ENCODE peak calls at places on chromosomes 11 and 22, in nine cellular contexts. One of them, this sample, is unnamed.

GRCh38 chr22:25602924-25603323 is 38.4 kb downstream of the GRK3 start:
- DNase-seq in lower leg skin: no peak
- DNase-seq in AG10803: no peak
- DNase-seq in GM20000: no peak
- DNase-seq in mammary epithelial cell: no peak
- DNase-seq in H7: no peak
- DNase-seq in A549: no peak
- DNase-seq in GM12865: no peak
- DNase-seq in kidney: no peak
- DNase-seq in this sample: no peak

GRCh38 chr22:26553056-26553752 is 36.7 kb downstream of the TPST2 start:
- DNase-seq in GM20000: no peak
- DNase-seq in lower leg skin: no peak
- DNase-seq in H7: no peak
- DNase-seq in kidney: no peak
- DNase-seq in AG10803: peak
- DNase-seq in A549: peak
- DNase-seq in mammary epithelial cell: peak
- DNase-seq in GM12865: no peak
- DNase-seq in this sample: no peak

GRCh38 chr11:11432621-11433319 is 79.7 kb upstream of the CSNK2A3 start:
- DNase-seq in A549: no peak
- DNase-seq in kidney: no peak
- DNase-seq in mammary epithelial cell: no peak
- DNase-seq in GM12865: no peak
- DNase-seq in lower leg skin: no peak
- DNase-seq in H7: no peak
- DNase-seq in AG10803: no peak
- DNase-seq in GM20000: no peak
- DNase-seq in this sample: no peak

GRCh38 chr11:42422094-42422493 is 889.7 kb upstream of the API5 start:
- DNase-seq in lower leg skin: no peak
- DNase-seq in GM20000: no peak
- DNase-seq in H7: no peak
- DNase-seq in GM12865: no peak
- DNase-seq in A549: no peak
- DNase-seq in AG10803: peak
- DNase-seq in kidney: no peak
- DNase-seq in mammary epithelial cell: peak
- DNase-seq in this sample: no peak

GRCh38 chr11:71998649-71999310 is at the start of gene IL18BP:
- DNase-seq in H7: no peak
- DNase-seq in lower leg skin: peak
- DNase-seq in A549: no peak
- DNase-seq in GM12865: peak
- DNase-seq in kidney: peak
- DNase-seq in mammary epithelial cell: no peak
- DNase-seq in GM20000: peak
- DNase-seq in AG10803: no peak
- DNase-seq in this sample: no peak

GRCh38 chr11:125464266-125464662 is 31.8 kb downstream of the FEZ1 start:
- DNase-seq in GM12865: no peak
- DNase-seq in kidney: no peak
- DNase-seq in A549: peak
- DNase-seq in mammary epithelial cell: peak
- DNase-seq in lower leg skin: no peak
- DNase-seq in AG10803: peak
- DNase-seq in H7: no peak
- DNase-seq in GM20000: no peak
- DNase-seq in this sample: no peak

GRCh38 chr11:122741613-122742012 is 86.1 kb downstream of the UBASH3B start:
- DNase-seq in AG10803: peak
- DNase-seq in GM20000: no peak
- DNase-seq in kidney: peak
- DNase-seq in mammary epithelial cell: no peak
- DNase-seq in A549: no peak
- DNase-seq in lower leg skin: no peak
- DNase-seq in H7: no peak
- DNase-seq in GM12865: no peak
- DNase-seq in this sample: peak

GRCh38 chr11:68882391-68882790 is 21.2 kb downstream of the MRPL21 start:
- DNase-seq in A549: no peak
- DNase-seq in lower leg skin: no peak
- DNase-seq in AG10803: no peak
- DNase-seq in GM12865: no peak
- DNase-seq in mammary epithelial cell: no peak
- DNase-seq in H7: no peak
- DNase-seq in kidney: no peak
- DNase-seq in GM20000: no peak
- DNase-seq in this sample: no peak

GRCh38 chr11:67642148-67642475 is 2.5 kb upstream of the TBX10 start:
- DNase-seq in mammary epithelial cell: no peak
- DNase-seq in GM12865: no peak
- DNase-seq in GM20000: no peak
- DNase-seq in H7: no peak
- DNase-seq in A549: no peak
- DNase-seq in kidney: peak
- DNase-seq in lower leg skin: no peak
- DNase-seq in AG10803: no peak
- DNase-seq in this sample: peak

GRCh38 chr11:35045219-35045819 is 93.7 kb upstream of the CD44 start:
- DNase-seq in kidney: no peak
- DNase-seq in lower leg skin: no peak
- DNase-seq in AG10803: no peak
- DNase-seq in A549: no peak
- DNase-seq in mammary epithelial cell: no peak
- DNase-seq in GM12865: peak
- DNase-seq in H7: no peak
- DNase-seq in GM20000: peak
- DNase-seq in this sample: no peak

GRCh38 chr11:72962084-72962483 is 147.9 kb downstream of the ATG16L2 start:
- DNase-seq in A549: no peak
- DNase-seq in AG10803: peak
- DNase-seq in lower leg skin: no peak
- DNase-seq in kidney: no peak
- DNase-seq in mammary epithelial cell: no peak
- DNase-seq in H7: no peak
- DNase-seq in GM20000: no peak
- DNase-seq in GM12865: no peak
- DNase-seq in this sample: no peak

GRCh38 chr11:95016133-95016532 is 8.9 kb upstream of the KDM4E start:
- DNase-seq in GM12865: no peak
- DNase-seq in AG10803: no peak
- DNase-seq in H7: no peak
- DNase-seq in GM20000: no peak
- DNase-seq in lower leg skin: no peak
- DNase-seq in A549: no peak
- DNase-seq in kidney: no peak
- DNase-seq in mammary epithelial cell: no peak
- DNase-seq in this sample: no peak

GRCh38 chr11:57424802-57425564 is 1.9 kb downstream of the SLC43A3 start:
- DNase-seq in lower leg skin: peak
- DNase-seq in H7: peak
- DNase-seq in GM20000: peak
- DNase-seq in AG10803: peak
- DNase-seq in A549: no peak
- DNase-seq in mammary epithelial cell: peak
- DNase-seq in kidney: peak
- DNase-seq in GM12865: peak
- DNase-seq in this sample: peak

GRCh38 chr22:39396156-39396796 is 3.3 kb upstream of the TAB1 start:
- DNase-seq in lower leg skin: no peak
- DNase-seq in H7: no peak
- DNase-seq in A549: no peak
- DNase-seq in GM20000: no peak
- DNase-seq in GM12865: no peak
- DNase-seq in AG10803: no peak
- DNase-seq in mammary epithelial cell: no peak
- DNase-seq in kidney: peak
- DNase-seq in this sample: no peak

GRCh38 chr11:124108158-124108557 is 7.1 kb upstream of the VWA5A start:
- DNase-seq in GM20000: peak
- DNase-seq in AG10803: no peak
- DNase-seq in GM12865: peak
- DNase-seq in kidney: no peak
- DNase-seq in mammary epithelial cell: peak
- DNase-seq in lower leg skin: no peak
- DNase-seq in H7: peak
- DNase-seq in A549: peak
- DNase-seq in this sample: no peak

GRCh38 chr11:102940714-102941588 is 14.6 kb downstream of the MMP13 start:
- DNase-seq in AG10803: peak
- DNase-seq in kidney: no peak
- DNase-seq in GM20000: peak
- DNase-seq in lower leg skin: peak
- DNase-seq in GM12865: peak
- DNase-seq in A549: peak
- DNase-seq in mammary epithelial cell: peak
- DNase-seq in H7: peak
- DNase-seq in this sample: peak

GRCh38 chr11:103110406-103110805 is 1.2 kb downstream of the DYNC2H1 start:
- DNase-seq in mammary epithelial cell: peak
- DNase-seq in A549: peak
- DNase-seq in GM20000: no peak
- DNase-seq in GM12865: no peak
- DNase-seq in H7: no peak
- DNase-seq in AG10803: peak
- DNase-seq in lower leg skin: no peak
- DNase-seq in kidney: no peak
- DNase-seq in this sample: no peak

GRCh38 chr11:74434528-74434927 is 32.8 kb downstream of the KCNE3 start:
- DNase-seq in H7: no peak
- DNase-seq in kidney: no peak
- DNase-seq in mammary epithelial cell: no peak
- DNase-seq in GM12865: no peak
- DNase-seq in AG10803: no peak
- DNase-seq in lower leg skin: no peak
- DNase-seq in GM20000: no peak
- DNase-seq in A549: no peak
- DNase-seq in this sample: no peak

GRCh38 chr11:132106336-132106982 is 736.0 kb downstream of the NTM start:
- DNase-seq in AG10803: no peak
- DNase-seq in lower leg skin: peak
- DNase-seq in H7: no peak
- DNase-seq in GM20000: no peak
- DNase-seq in GM12865: no peak
- DNase-seq in kidney: no peak
- DNase-seq in A549: no peak
- DNase-seq in mammary epithelial cell: peak
- DNase-seq in this sample: no peak

GRCh38 chr11:1970956-1971355 is 23.8 kb downstream of the MRPL23 start:
- DNase-seq in kidney: peak
- DNase-seq in GM12865: no peak
- DNase-seq in A549: peak
- DNase-seq in mammary epithelial cell: no peak
- DNase-seq in AG10803: no peak
- DNase-seq in H7: no peak
- DNase-seq in lower leg skin: peak
- DNase-seq in GM20000: no peak
- DNase-seq in this sample: no peak

GRCh38 chr11:59754494-59754858 is 700 bp upstream of the STX3 start:
- DNase-seq in A549: peak
- DNase-seq in H7: peak
- DNase-seq in lower leg skin: no peak
- DNase-seq in kidney: no peak
- DNase-seq in AG10803: no peak
- DNase-seq in mammary epithelial cell: no peak
- DNase-seq in GM12865: peak
- DNase-seq in GM20000: peak
- DNase-seq in this sample: no peak

GRCh38 chr11:69518081-69518950 is 36.9 kb downstream of the LINC01488 start:
- DNase-seq in kidney: no peak
- DNase-seq in H7: no peak
- DNase-seq in mammary epithelial cell: peak
- DNase-seq in A549: no peak
- DNase-seq in AG10803: peak
- DNase-seq in GM12865: no peak
- DNase-seq in GM20000: no peak
- DNase-seq in lower leg skin: no peak
- DNase-seq in this sample: no peak

GRCh38 chr11:94832604-94833238 is 64.6 kb downstream of the AMOTL1 start:
- DNase-seq in mammary epithelial cell: no peak
- DNase-seq in H7: no peak
- DNase-seq in lower leg skin: no peak
- DNase-seq in A549: no peak
- DNase-seq in GM12865: no peak
- DNase-seq in kidney: no peak
- DNase-seq in GM20000: no peak
- DNase-seq in AG10803: no peak
- DNase-seq in this sample: no peak

GRCh38 chr11:76698321-76699043 is 27.9 kb upstream of the LRRC32 start:
- DNase-seq in GM20000: no peak
- DNase-seq in H7: peak
- DNase-seq in lower leg skin: no peak
- DNase-seq in kidney: no peak
- DNase-seq in AG10803: no peak
- DNase-seq in GM12865: peak
- DNase-seq in A549: peak
- DNase-seq in mammary epithelial cell: no peak
- DNase-seq in this sample: no peak

GRCh38 chr11:67584205-67584880 is 731 bp downstream of the GSTP1 start:
- DNase-seq in A549: no peak
- DNase-seq in H7: peak
- DNase-seq in GM12865: peak
- DNase-seq in GM20000: peak
- DNase-seq in lower leg skin: peak
- DNase-seq in AG10803: peak
- DNase-seq in kidney: peak
- DNase-seq in mammary epithelial cell: peak
- DNase-seq in this sample: peak

GRCh38 chr11:13535819-13536218 is 40.0 kb upstream of the PTH start:
- DNase-seq in GM12865: no peak
- DNase-seq in lower leg skin: no peak
- DNase-seq in GM20000: no peak
- DNase-seq in A549: peak
- DNase-seq in AG10803: no peak
- DNase-seq in H7: peak
- DNase-seq in kidney: no peak
- DNase-seq in mammary epithelial cell: peak
- DNase-seq in this sample: no peak

GRCh38 chr11:128536521-128536920 is 50.8 kb downstream of the ETS1 start:
- DNase-seq in GM20000: no peak
- DNase-seq in mammary epithelial cell: no peak
- DNase-seq in A549: no peak
- DNase-seq in AG10803: no peak
- DNase-seq in lower leg skin: no peak
- DNase-seq in GM12865: no peak
- DNase-seq in kidney: no peak
- DNase-seq in H7: no peak
- DNase-seq in this sample: no peak

GRCh38 chr11:64600281-64600992 is 9.4 kb downstream of the SLC22A12 start:
- DNase-seq in lower leg skin: no peak
- DNase-seq in H7: no peak
- DNase-seq in mammary epithelial cell: no peak
- DNase-seq in GM12865: no peak
- DNase-seq in GM20000: no peak
- DNase-seq in AG10803: no peak
- DNase-seq in A549: no peak
- DNase-seq in kidney: peak
- DNase-seq in this sample: no peak

This sample was measured in ureter.